ENCODE peak calls at places on chromosomes 5 and 9, in six cellular contexts. K, N, R, I, A and L are unnamed samples.

GRCh38 chr5:170486366-170486765 is 17.5 kb upstream of the KCNIP1 start:
- DNase-seq in R (no peak), A (no peak), N (no peak), I (no peak), K (no peak), L (no peak)

GRCh38 chr5:71939452-71939932 is 167.8 kb upstream of the MAP1B start:
- DNase-seq in R (no peak), A (no peak), N (no peak), K (peak), I (no peak), L (no peak)

GRCh38 chr9:33287087-33287490 is 3.2 kb upstream of the NFX1 start:
- DNase-seq in I (peak), N (peak), K (peak), R (peak), A (no peak), L (peak)

GRCh38 chr5:14557203-14557725 is 24.3 kb upstream of the OTULINL start:
- DNase-seq in I (no peak), R (no peak), N (no peak), A (no peak), K (no peak), L (no peak)

GRCh38 chr9:91180240-91180929 is 181.3 kb downstream of the AUH start:
- DNase-seq in N (no peak), I (no peak), R (no peak), K (no peak), A (no peak), L (no peak)

GRCh38 chr5:141127305-141127704 is 5.7 kb downstream of the PCDHB4 start:
- DNase-seq in N (no peak), K (no peak), A (no peak), I (no peak), R (no peak), L (no peak)

GRCh38 chr5:74040811-74041491 is 415.0 kb downstream of the ARHGEF28 start:
- DNase-seq in A (no peak), K (no peak), N (no peak), R (no peak), I (no peak), L (no peak)

GRCh38 chr9:92954078-92954861 is 6.9 kb downstream of the FGD3 start:
- DNase-seq in R (no peak), K (no peak), A (peak), N (no peak), I (no peak), L (peak)

GRCh38 chr9:16964228-16964627 is 93.8 kb upstream of the BNC2 start:
- DNase-seq in K (no peak), N (no peak), R (no peak), A (no peak), I (no peak), L (no peak)

GRCh38 chr5:100900796-100901731 is 2.0 kb downstream of the ST8SIA4 start:
- DNase-seq in K (peak), I (peak), R (peak), A (peak), N (no peak), L (peak)

GRCh38 chr9:16414451-16414850 is 456.0 kb downstream of the BNC2 start:
- DNase-seq in K (peak), R (no peak), I (no peak), A (no peak), N (no peak), L (no peak)

GRCh38 chr5:62284946-62285891 is 20.8 kb upstream of the KIF2A start:
- DNase-seq in R (peak), I (no peak), N (no peak), K (no peak), A (peak), L (no peak)

GRCh38 chr5:178106086-178106485 is 7.2 kb upstream of the N4BP3 start:
- DNase-seq in N (no peak), A (no peak), R (no peak), I (no peak), K (no peak), L (no peak)

GRCh38 chr9:125902224-125902623 is 155.1 kb downstream of the PBX3 start:
- DNase-seq in R (no peak), K (no peak), A (no peak), N (no peak), I (no peak), L (no peak)

GRCh38 chr9:123611228-123611627 is 255.2 kb downstream of the CRB2 start:
- DNase-seq in R (no peak), A (no peak), K (no peak), I (peak), N (no peak), L (no peak)

GRCh38 chr5:168570490-168571328 is 8.5 kb downstream of the PANK3 start:
- DNase-seq in I (no peak), A (no peak), N (no peak), R (peak), K (no peak), L (no peak)

GRCh38 chr9:119322137-119322695 is 47.0 kb downstream of the BRINP1 start:
- DNase-seq in N (peak), I (no peak), A (no peak), K (no peak), R (no peak), L (peak)

GRCh38 chr5:113693205-113693553 is 179.7 kb downstream of the YTHDC2 start:
- DNase-seq in N (no peak), K (no peak), I (peak), A (no peak), R (no peak), L (no peak)

GRCh38 chr9:28824410-28824963 is 1251.2 kb upstream of the C9orf72 start:
- DNase-seq in R (no peak), A (no peak), I (no peak), N (no peak), K (no peak), L (no peak)

GRCh38 chr5:132363431-132364112 is 5.9 kb upstream of the SLC22A5 start:
- DNase-seq in N (no peak), R (peak), A (no peak), K (peak), I (peak), L (no peak)

GRCh38 chr9:113946496-113947115 is 70.5 kb downstream of the ZNF618 start:
- DNase-seq in K (no peak), A (no peak), R (no peak), N (no peak), I (no peak), L (no peak)
- TF ChIP-seq MYC in K (no peak), A (no peak), R (no peak), N (no peak), I (no peak), L (no peak)

GRCh38 chr9:86549920-86550319 is 195.7 kb upstream of the TUT7 start:
- DNase-seq in A (no peak), R (no peak), N (no peak), K (no peak), I (no peak), L (no peak)
- TF ChIP-seq MAX in A (no peak), R (no peak), N (no peak), K (no peak), I (no peak), L (no peak)

GRCh38 chr5:97229196-97229595 is 46.1 kb upstream of the RIOK2 start:
- DNase-seq in I (no peak), R (no peak), A (no peak), K (no peak), N (no peak), L (no peak)

GRCh38 chr5:97229688-97230285 is 46.7 kb upstream of the RIOK2 start:
- DNase-seq in A (no peak), K (no peak), I (peak), R (no peak), N (no peak), L (no peak)

GRCh38 chr5:97225222-97225621 is 42.2 kb upstream of the RIOK2 start:
- DNase-seq in N (no peak), K (no peak), I (no peak), A (no peak), R (no peak), L (no peak)

GRCh38 chr5:97231025-97231636 is 48.1 kb upstream of the RIOK2 start:
- DNase-seq in I (peak), N (peak), A (peak), K (peak), R (peak), L (peak)
- TF ChIP-seq MYC in I (no peak), N (no peak), A (no peak), K (no peak), R (no peak), L (no peak)

DNA sequence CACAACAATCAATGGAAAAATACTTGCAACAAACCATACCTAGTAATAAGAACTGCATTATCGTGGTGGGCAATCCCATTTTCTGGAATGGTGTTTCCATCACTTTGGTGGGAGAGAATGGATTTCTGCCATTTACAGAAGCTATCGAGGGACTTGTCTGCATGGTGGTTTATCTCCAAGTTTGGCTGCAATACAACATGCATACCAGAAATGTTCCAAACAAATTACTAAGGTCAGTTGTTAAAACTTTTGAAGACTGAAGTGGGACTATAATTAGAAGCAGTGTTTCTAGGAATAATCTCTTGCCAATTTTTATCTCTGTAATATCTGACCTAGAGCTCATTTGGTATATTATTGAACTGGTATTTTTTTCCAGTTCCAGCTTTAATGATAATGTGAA is 30.3 kb downstream of the ADAMTS6 start:
- DNase-seq in R (no peak), A (no peak), K (no peak), I (no peak), N (no peak), L (no peak)
- TF ChIP-seq MAX in R (no peak), A (no peak), K (no peak), I (no peak), N (no peak), L (no peak)

DNA sequence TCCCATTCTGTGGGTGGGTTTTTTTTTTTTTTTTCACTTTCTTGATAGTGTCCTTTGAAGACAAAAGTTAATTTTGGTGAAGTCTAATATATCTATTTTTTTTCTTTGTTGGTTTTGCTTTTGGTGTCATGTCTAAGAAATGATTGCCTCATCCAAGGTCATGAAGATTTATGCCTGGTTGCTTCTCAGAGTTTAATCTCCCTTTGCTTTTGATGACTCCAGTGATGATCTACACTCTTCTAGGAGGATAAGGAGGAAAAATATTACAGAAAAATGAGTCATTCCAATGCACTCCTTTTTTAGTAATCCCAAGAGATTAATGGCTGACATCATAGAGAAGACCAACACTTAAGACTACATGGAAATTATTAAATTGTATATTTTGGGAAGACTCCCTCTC is 79.7 kb upstream of the ICE1 start:
- DNase-seq in A (no peak), R (no peak), N (no peak), I (no peak), K (peak), L (no peak)
- TF ChIP-seq MYC in A (no peak), R (no peak), N (no peak), I (no peak), K (no peak), L (no peak)

GRCh38 chr9:120351106-120351505 is 228.9 kb downstream of the CDK5RAP2 start:
- DNase-seq in I (no peak), N (no peak), R (no peak), A (no peak), K (no peak), L (no peak)
- TF ChIP-seq MAX in I (no peak), N (no peak), R (no peak), A (no peak), K (no peak), L (no peak)

GRCh38 chr5:42596817-42597216 is 159.8 kb upstream of the CCDC152 start:
- DNase-seq in R (no peak), K (no peak), N (peak), A (no peak), I (no peak), L (no peak)
- TF ChIP-seq MYC in R (no peak), K (no peak), N (no peak), A (no peak), I (no peak), L (no peak)

DNA sequence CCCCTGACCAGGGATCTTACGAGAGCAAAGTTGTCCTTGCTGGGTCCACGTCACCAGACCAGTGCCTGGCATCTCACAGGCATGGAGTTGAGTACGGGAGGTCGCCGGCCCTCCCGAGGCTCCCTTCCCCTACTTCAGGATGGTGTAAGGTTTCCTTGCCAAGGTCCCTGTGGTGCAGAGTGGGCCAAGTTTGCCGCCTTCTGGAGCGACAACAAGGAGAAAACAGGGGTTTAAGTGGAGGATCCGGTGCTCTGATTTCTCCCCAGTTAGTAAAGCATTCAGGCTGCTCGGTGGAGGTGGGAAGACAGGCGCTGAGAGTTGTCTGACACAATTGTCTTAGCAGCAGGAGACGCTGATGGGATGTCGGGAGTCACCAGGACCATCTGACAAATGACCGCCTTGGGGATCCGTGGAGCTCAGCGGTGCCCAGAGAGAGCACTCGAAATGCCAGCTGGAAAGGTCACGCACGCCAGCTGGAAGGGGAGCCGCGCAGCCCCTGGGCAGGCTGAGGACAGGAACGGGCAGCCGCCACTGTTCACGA is 37.3 kb downstream of the ADAMTS2 start:
- DNase-seq in R (no peak), N (no peak), A (no peak), K (no peak), I (no peak), L (no peak)
- TF ChIP-seq MAX in R (no peak), N (no peak), A (no peak), K (no peak), I (no peak), L (no peak)